ENCODE peak calls at places on chromosomes 7 and 10, in nine cellular contexts. D, E, O, N, Y, L, I, F and H are unnamed samples.

GRCh38 chr7:40720401-40720800 is 585.6 kb downstream of the SUGCT start:
- DNase-seq in D (no peak), E (no peak), O (no peak), N (no peak), Y (no peak), L (no peak), I (no peak), F (no peak), H (no peak)

GRCh38 chr10:118447478-118447877 is 105.4 kb upstream of the FAM204A start:
- DNase-seq in D (no peak), E (no peak), O (no peak), N (no peak), Y (no peak), L (no peak), I (no peak), F (no peak), H (no peak)

GRCh38 chr10:5544216-5544805 is 19.6 kb downstream of the CALML3 start:
- DNase-seq in D (no peak), E (no peak), O (no peak), N (no peak), Y (no peak), L (no peak), I (no peak), F (no peak), H (no peak)

GRCh38 chr7:78558571-78558970 is 760.0 kb downstream of the PHTF2 start:
- DNase-seq in D (no peak), E (no peak), O (no peak), N (no peak), Y (no peak), L (no peak), I (no peak), F (no peak), H (no peak)

GRCh38 chr10:5720182-5720581 is 35.5 kb downstream of the TASOR2 start:
- DNase-seq in D (no peak), E (no peak), O (no peak), N (no peak), Y (no peak), L (no peak), I (no peak), F (no peak), H (no peak)

GRCh38 chr7:107660381-107661080 is at the start of gene SLC26A4:
- DNase-seq in D (no peak), E (no peak), O (peak; percentile 42), N (no peak), Y (no peak), L (peak; percentile 47), I (no peak), F (no peak), H (no peak)

GRCh38 chr7:51369746-51370145 is 53.1 kb upstream of the COBL start:
- DNase-seq in D (no peak), E (peak; percentile 32), O (peak; percentile 22), N (peak; percentile 4), Y (no peak), L (peak; percentile 4), I (no peak), F (no peak), H (no peak)

GRCh38 chr10:126239844-126240243 is 148.4 kb downstream of the ADAM12 start:
- DNase-seq in D (no peak), E (no peak), O (no peak), N (no peak), Y (no peak), L (no peak), I (no peak), F (no peak), H (no peak)

GRCh38 chr7:100882201-100882600 is 7.3 kb downstream of the SRRT start:
- DNase-seq in D (no peak), E (no peak), O (no peak), N (no peak), Y (no peak), L (no peak), I (no peak), F (no peak), H (no peak)

GRCh38 chr7:27064169-27064568 is 31.6 kb downstream of the HOXA1 start:
- DNase-seq in D (no peak), E (peak; percentile 65), O (no peak), N (no peak), Y (no peak), L (no peak), I (no peak), F (no peak), H (peak; percentile 13)

GRCh38 chr7:73463260-73463659 is 29.7 kb downstream of the FZD9 start:
- DNase-seq in D (no peak), E (no peak), O (no peak), N (no peak), Y (no peak), L (no peak), I (no peak), F (no peak), H (no peak)

GRCh38 chr7:73973091-73973490 is 54.9 kb upstream of the ELN start:
- DNase-seq in D (no peak), E (no peak), O (no peak), N (no peak), Y (no peak), L (no peak), I (no peak), F (no peak), H (no peak)

GRCh38 chr7:146652176-146652575 is 535.6 kb downstream of the CNTNAP2 start:
- DNase-seq in D (no peak), E (no peak), O (no peak), N (no peak), Y (no peak), L (no peak), I (no peak), F (no peak), H (no peak)